ENCODE peak calls at places on chromosomes 1 and 21, in eight cellular contexts. G is psoas muscle, E is GM23338, X is spleen, H is AG04449, M is ascending aorta, C is heart left ventricle, P is cardiac fibroblast. I is an unnamed sample.

GRCh38 chr1:22231995-22232690 is 89.2 kb upstream of the WNT4 start:
- DNase-seq in P (no peak), E (no peak), C (no peak), X (no peak), H (no peak), M (no peak), G (no peak), I (no peak)

GRCh38 chr1:32892368-32893197 is 6.3 kb downstream of the HPCA start:
- DNase-seq in E (peak), H (no peak), P (no peak), X (peak), C (no peak), G (no peak), M (no peak), I (no peak)

GRCh38 chr1:165075725-165076370 is 280.7 kb downstream of the LMX1A start:
- DNase-seq in E (peak), H (no peak), M (no peak), C (no peak), X (no peak), P (peak), G (no peak), I (no peak)

GRCh38 chr21:19011448-19011847 is 607.9 kb upstream of the TMPRSS15 start:
- DNase-seq in H (no peak), M (no peak), G (no peak), C (peak), E (no peak), P (no peak), X (no peak), I (no peak)

GRCh38 chr1:17673335-17674075 is 81.6 kb upstream of the ACTL8 start:
- DNase-seq in H (no peak), M (no peak), E (no peak), C (no peak), P (no peak), X (no peak), G (no peak), I (no peak)

GRCh38 chr21:46007498-46007868 is 25.9 kb downstream of the COL6A1 start:
- DNase-seq in M (no peak), C (peak), E (no peak), X (no peak), G (no peak), P (no peak), H (no peak), I (no peak)

GRCh38 chr1:54995835-54996234 is 2.9 kb upstream of the BSND start:
- DNase-seq in P (no peak), X (no peak), C (no peak), E (no peak), H (no peak), G (no peak), M (no peak), I (no peak)

GRCh38 chr1:198913667-198914066 is 274.8 kb downstream of the PTPRC start:
- DNase-seq in E (no peak), C (peak), X (no peak), H (no peak), P (peak), M (no peak), G (no peak), I (no peak)

GRCh38 chr21:44880762-44881585 is 7.5 kb upstream of the PTTG1IP start:
- DNase-seq in G (no peak), H (no peak), P (peak), M (no peak), C (peak), X (no peak), E (no peak), I (no peak)

GRCh38 chr1:32981003-32981909 is 16.6 kb upstream of the RNF19B start:
- DNase-seq in E (peak), C (peak), H (no peak), M (peak), X (peak), G (no peak), P (peak), I (no peak)

GRCh38 chr1:116916533-116917460 is 7.1 kb downstream of the PTGFRN start:
- DNase-seq in E (no peak), H (no peak), M (no peak), C (no peak), G (no peak), P (no peak), X (no peak), I (no peak)

GRCh38 chr1:109790735-109791494 is 27.2 kb upstream of the EPS8L3 start:
- DNase-seq in P (peak), X (peak), M (peak), C (peak), E (peak), H (no peak), G (peak), I (no peak)

GRCh38 chr1:200108659-200109058 is 81.1 kb downstream of the NR5A2 start:
- DNase-seq in P (no peak), G (no peak), M (no peak), H (no peak), C (no peak), X (no peak), E (no peak), I (no peak)

GRCh38 chr1:7558481-7558880 is 212.6 kb upstream of the VAMP3 start:
- DNase-seq in E (no peak), P (no peak), C (no peak), X (peak), M (no peak), G (no peak), H (no peak), I (no peak)

GRCh38 chr1:23747947-23748346 is 4.7 kb downstream of the ELOA start:
- DNase-seq in M (no peak), E (no peak), C (no peak), G (no peak), X (no peak), P (no peak), H (no peak), I (no peak)

GRCh38 chr1:203122159-203122558 is 5.4 kb upstream of the ADORA1 start:
- DNase-seq in H (no peak), M (no peak), C (no peak), E (no peak), P (no peak), G (no peak), X (no peak), I (no peak)

GRCh38 chr1:88612783-88613182 is 71.3 kb upstream of the PKN2 start:
- DNase-seq in E (no peak), G (no peak), M (no peak), H (no peak), P (no peak), X (no peak), C (no peak), I (no peak)

GRCh38 chr1:9420835-9421532 is 118.3 kb upstream of the SLC25A33 start:
- DNase-seq in G (no peak), X (no peak), P (no peak), C (no peak), M (no peak), H (no peak), E (no peak), I (no peak)

GRCh38 chr1:173392895-173393654 is 84.1 kb upstream of the PRDX6 start:
- DNase-seq in P (peak), H (peak), M (no peak), X (no peak), G (no peak), E (no peak), C (no peak), I (no peak)

GRCh38 chr1:62906428-62906886 is 122.5 kb downstream of the ATG4C start:
- DNase-seq in E (peak), X (no peak), P (peak), H (no peak), C (no peak), G (no peak), M (no peak), I (peak)

GRCh38 chr1:116258668-116259419 is 114.2 kb upstream of the ATP1A1 start:
- DNase-seq in C (no peak), G (no peak), X (no peak), H (no peak), P (no peak), M (no peak), E (no peak), I (no peak)

GRCh38 chr1:116586741-116587143 is 15.9 kb upstream of the CD58 start:
- DNase-seq in P (no peak), C (no peak), E (peak), G (no peak), X (no peak), H (no peak), M (no peak), I (no peak)

GRCh38 chr1:112375701-112376100 is 20.3 kb upstream of the CTTNBP2NL start:
- DNase-seq in X (no peak), C (no peak), H (no peak), E (no peak), M (no peak), P (no peak), G (no peak), I (no peak)

GRCh38 chr1:115341948-115342347 is 3.9 kb upstream of the NGF start:
- DNase-seq in P (no peak), C (no peak), G (no peak), E (no peak), X (no peak), H (no peak), M (no peak), I (no peak)

GRCh38 chr1:4462831-4463484 is 191.5 kb upstream of the AJAP1 start:
- DNase-seq in H (no peak), X (no peak), E (no peak), P (no peak), M (no peak), G (no peak), C (no peak), I (no peak)

GRCh38 chr1:5849550-5849949 is 142.7 kb downstream of the NPHP4 start:
- DNase-seq in P (no peak), H (no peak), E (no peak), M (no peak), C (no peak), X (no peak), G (no peak), I (no peak)

GRCh38 chr1:227950735-227951224 is 3.0 kb upstream of the WNT9A start:
- DNase-seq in M (no peak), X (no peak), C (no peak), H (no peak), G (no peak), P (no peak), E (no peak), I (no peak)

GRCh38 chr1:209368864-209369598 is 214.5 kb upstream of the CAMK1G start:
- DNase-seq in P (peak), H (peak), E (no peak), M (no peak), G (peak), X (no peak), C (peak), I (peak)

GRCh38 chr1:182146286-182146685 is 84.8 kb upstream of the ZNF648 start:
- DNase-seq in M (no peak), P (no peak), C (no peak), E (no peak), G (no peak), X (no peak), H (no peak), I (no peak)

GRCh38 chr1:214404571-214405213 is 123.7 kb downstream of the SMYD2 start:
- DNase-seq in C (no peak), P (peak), M (no peak), H (no peak), X (no peak), G (no peak), E (peak), I (no peak)

GRCh38 chr1:17369466-17369865 is 2.5 kb upstream of the PADI6 start:
- DNase-seq in H (peak), G (no peak), P (peak), X (no peak), M (no peak), E (no peak), C (no peak), I (peak)

GRCh38 chr1:39412079-39412478 is 79.4 kb upstream of the BMP8A start:
- DNase-seq in C (no peak), P (no peak), E (no peak), G (no peak), H (no peak), M (no peak), X (no peak), I (no peak)
- H3K4me3 ChIP-seq in C (peak), P (peak), E (peak), G (peak), H (peak), M (peak), X (no peak), I (peak)

DNA sequence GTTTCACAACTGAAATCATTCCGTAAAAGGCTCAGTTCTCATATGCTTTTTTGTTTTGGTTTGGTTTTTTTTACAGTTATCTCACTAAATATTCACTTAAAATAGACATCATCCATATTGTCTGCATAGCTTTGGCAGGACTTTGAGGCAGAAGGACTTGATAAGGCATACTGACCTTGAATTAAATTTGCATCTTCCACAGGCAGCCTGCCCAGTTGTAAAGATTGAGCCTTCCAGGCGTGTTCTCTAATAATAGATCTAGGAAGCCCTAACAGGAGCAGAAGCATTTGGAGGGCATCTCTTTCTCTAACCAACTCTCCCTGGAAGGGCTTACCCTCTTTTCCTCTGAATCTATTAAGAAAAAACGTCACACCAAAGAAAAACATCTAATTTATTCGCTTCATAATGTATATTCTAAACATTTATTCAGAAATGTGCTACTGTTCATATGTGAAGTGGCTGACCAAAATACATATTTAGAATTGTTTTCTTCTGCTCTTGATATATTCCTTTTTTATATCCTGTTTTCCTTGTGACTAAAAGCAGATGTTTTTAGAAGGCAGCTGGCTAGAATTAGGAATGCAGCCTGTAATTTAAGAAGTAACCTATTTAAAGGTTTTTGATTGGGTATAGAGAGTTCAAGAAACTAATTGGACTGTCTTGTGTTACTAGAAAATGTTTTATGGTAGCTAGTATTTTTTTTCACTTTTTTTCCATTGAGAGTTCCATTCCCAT is 20.2 kb downstream of the DESI2 start:
- DNase-seq in X (no peak), M (no peak), P (peak), C (peak), H (no peak), E (no peak), G (no peak), I (no peak)
- H3K4me3 ChIP-seq in X (no peak), M (no peak), P (no peak), C (peak), H (no peak), E (no peak), G (peak), I (no peak)

GRCh38 chr1:67816096-67816493 is 17.2 kb downstream of the GNG12 start:
- DNase-seq in C (no peak), H (no peak), X (no peak), P (no peak), M (no peak), E (no peak), G (no peak), I (no peak)
- H3K4me3 ChIP-seq in C (no peak), H (no peak), X (no peak), P (no peak), M (no peak), E (no peak), G (no peak), I (no peak)

GRCh38 chr1:205809469-205809868 is 3.5 kb downstream of the SLC41A1 start:
- DNase-seq in H (no peak), M (no peak), E (no peak), X (no peak), P (no peak), C (no peak), G (no peak), I (no peak)

GRCh38 chr1:205811660-205812059 is 1.3 kb downstream of the SLC41A1 start:
- DNase-seq in X (no peak), G (peak), M (no peak), H (no peak), C (peak), P (peak), E (no peak), I (no peak)

GRCh38 chr1:205812271-205812877 is 624 bp downstream of the SLC41A1 start:
- DNase-seq in H (no peak), X (no peak), P (peak), E (peak), C (no peak), M (no peak), G (no peak), I (no peak)

GRCh38 chr1:205810448-205811157 is 2.4 kb downstream of the SLC41A1 start:
- DNase-seq in P (peak), E (peak), M (no peak), C (no peak), H (no peak), G (no peak), X (no peak), I (no peak)

DNA sequence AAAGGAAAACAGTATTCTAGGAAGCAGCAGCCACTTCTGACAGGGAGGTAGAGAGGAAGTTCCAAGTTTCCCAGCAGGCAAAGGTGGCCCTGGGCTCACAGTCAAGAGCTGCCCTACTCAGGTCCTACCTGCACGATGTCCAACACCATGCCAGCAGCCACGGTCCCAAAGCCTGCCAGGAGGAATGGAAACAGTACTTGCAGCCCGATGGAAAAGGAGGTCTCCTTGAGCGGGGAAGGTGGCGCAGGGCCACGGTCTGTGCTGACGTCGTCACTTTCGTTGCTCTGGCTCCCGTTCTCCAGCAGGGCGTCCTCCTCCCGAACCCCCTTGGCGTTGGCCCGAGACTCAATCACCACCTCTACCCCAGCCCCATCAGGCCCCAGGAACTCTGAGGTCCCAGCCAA is 3.1 kb downstream of the SLC41A1 start:
- DNase-seq in H (no peak), M (no peak), E (no peak), G (no peak), X (no peak), P (no peak), C (peak), I (no peak)
- H3K4me3 ChIP-seq in H (no peak), M (peak), E (no peak), G (peak), X (no peak), P (no peak), C (peak), I (no peak)

I was measured in retinal pigment epithelial cell.